ENCODE peak calls at places on chromosomes 5 and 9, in six cellular contexts. C is suprapubic skin, R is HCT116, A is A549, K is sigmoid colon, T is gastrocnemius medialis. P is an unnamed sample. For H3K9me3, the result is how much of the 10 kb centered on the place peaks cover.

GRCh38 chr9:7174884-7175283 is 417.1 kb downstream of the KDM4C start:
- DNase-seq in C (no peak), R (no peak), A (peak), K (no peak), T (no peak), P (no peak)

GRCh38 chr5:132427285-132428146 is 58.0 kb downstream of the SLC22A5 start:
- DNase-seq in C (no peak), R (no peak), A (no peak), K (no peak), T (peak), P (no peak)

GRCh38 chr9:111483419-111483861 is 743 bp downstream of the ECPAS start:
- DNase-seq in C (no peak), R (no peak), A (no peak), K (no peak), T (no peak), P (peak)

GRCh38 chr5:40389591-40389990 is 290.1 kb upstream of the PTGER4 start:
- DNase-seq in C (no peak), R (no peak), A (no peak), K (no peak), T (no peak), P (no peak)

GRCh38 chr9:21967169-21967568 is 27.0 kb downstream of the CDKN2A start:
- DNase-seq in C (no peak), R (no peak), A (no peak), K (no peak), T (no peak), P (no peak)

GRCh38 chr5:33261305-33261704 is 179.5 kb upstream of the TARS1 start:
- DNase-seq in C (no peak), R (no peak), A (no peak), K (no peak), T (no peak), P (no peak)

GRCh38 chr9:99962685-99963261 is 56.3 kb downstream of the STX17 start:
- DNase-seq in C (no peak), R (no peak), A (no peak), K (no peak), T (no peak), P (no peak)

GRCh38 chr9:127161081-127161621 is 38.7 kb upstream of the ANGPTL2 start:
- DNase-seq in C (peak), R (no peak), A (no peak), K (peak), T (no peak), P (no peak)

GRCh38 chr5:73067213-73067612 is 53.2 kb upstream of the TMEM171 start:
- DNase-seq in C (no peak), R (no peak), A (no peak), K (no peak), T (no peak), P (no peak)

GRCh38 chr9:93183663-93184438 is at the start of gene WNK2:
- DNase-seq in C (peak), R (no peak), A (peak), K (no peak), T (no peak), P (no peak)

GRCh38 chr5:166377756-166378155 is 1913.7 kb upstream of the WWC1 start:
- DNase-seq in C (no peak), R (no peak), A (no peak), K (no peak), T (no peak), P (no peak)

GRCh38 chr5:98510111-98510510 is 263.4 kb upstream of the RGMB start:
- DNase-seq in C (no peak), R (no peak), A (no peak), K (no peak), T (no peak), P (no peak)

GRCh38 chr9:35353731-35354365 is 136.1 kb upstream of the RUSC2 start:
- DNase-seq in C (no peak), R (no peak), A (no peak), K (no peak), T (no peak), P (no peak)

DNA sequence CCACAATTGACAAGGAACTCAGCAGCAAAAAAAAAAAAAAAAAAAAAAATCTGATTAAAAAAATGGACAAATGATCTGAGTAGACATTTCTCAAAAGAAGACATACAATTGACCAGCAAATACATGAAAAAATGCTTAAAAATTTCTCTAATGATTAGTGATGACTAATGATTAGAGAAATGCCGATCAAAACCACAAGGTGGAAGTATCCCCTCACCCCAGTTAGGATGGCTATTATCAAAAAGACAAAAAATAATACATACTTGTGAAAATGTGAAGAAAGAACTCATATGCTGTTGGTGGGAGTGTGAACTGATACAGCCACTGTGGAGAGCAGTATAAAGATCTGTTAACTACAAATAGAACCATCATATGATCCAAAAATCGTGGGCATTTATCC is 245.3 kb downstream of the OSTF1 start:
- DNase-seq in C (no peak), R (no peak), A (no peak), K (no peak), T (no peak), P (no peak)
- TF ChIP-seq CTCF in C (no peak), R (peak), A (no peak), K (no peak), T (peak), P (no peak)

GRCh38 chr5:178883815-178884430 is 11.8 kb upstream of the ZFP2 start:
- DNase-seq in C (no peak), R (no peak), A (no peak), K (no peak), T (no peak), P (no peak)
- H3K9me3 ChIP-seq in C (half or more), R (half or more), A (half or more), K (half or more), T (half or more), P (half or more)

GRCh38 chr5:81750308-81751008 is 439 bp downstream of the SSBP2 start:
- DNase-seq in C (no peak), R (no peak), A (no peak), K (no peak), T (no peak), P (no peak)
- TF ChIP-seq POLR2A in C (peak), R (no peak), A (no peak), K (peak), T (no peak), P (no peak)

DNA sequence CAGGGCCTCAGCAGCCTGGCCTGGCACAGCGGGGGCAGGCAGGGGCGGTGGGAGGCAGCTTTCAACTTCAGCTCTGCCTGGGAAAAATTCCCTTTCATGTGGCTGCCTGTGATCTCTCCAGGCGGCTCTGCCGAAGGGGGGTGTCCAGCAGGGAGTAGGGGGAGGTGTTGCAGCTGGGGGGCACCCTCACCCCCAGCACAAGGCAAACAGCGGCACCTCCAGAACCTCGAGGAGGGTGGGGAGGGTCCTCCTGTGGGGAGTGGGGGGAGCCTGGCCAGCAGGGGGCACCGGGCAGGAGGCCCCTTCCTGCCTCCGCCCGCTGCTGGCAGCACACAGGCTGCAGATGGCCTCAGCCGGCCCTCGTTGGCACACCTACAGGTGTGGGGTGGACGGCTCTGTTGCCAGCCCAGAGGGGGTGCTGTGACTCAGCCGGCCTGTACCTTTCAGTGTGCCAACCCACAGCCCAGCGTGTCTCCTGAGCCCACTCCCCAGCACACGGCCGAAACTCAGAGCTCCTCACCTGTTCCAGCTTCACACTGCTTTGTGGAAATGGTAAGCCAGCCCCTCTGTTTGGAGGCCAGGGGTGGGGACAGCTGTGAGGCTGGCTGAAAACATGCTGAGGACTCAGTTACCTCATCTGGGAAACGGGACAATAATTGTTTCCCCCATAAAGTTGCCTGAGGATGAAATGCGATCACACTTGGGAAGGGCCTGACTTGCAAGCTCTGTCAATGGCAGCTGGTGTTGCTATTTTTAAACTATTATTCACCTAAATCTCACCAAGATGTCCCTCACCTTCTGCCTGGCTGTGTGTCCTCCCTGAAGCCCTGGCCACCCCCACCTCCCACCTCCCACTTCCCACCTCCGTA is 37.0 kb downstream of the CXXC5 start:
- DNase-seq in C (no peak), R (no peak), A (no peak), K (no peak), T (peak), P (no peak)
- TF ChIP-seq CTCF in C (no peak), R (peak), A (no peak), K (no peak), T (no peak), P (no peak)

GRCh38 chr5:150904479-150905311 is at the start of gene ZNF300:
- DNase-seq in C (peak), R (no peak), A (peak), K (peak), T (peak), P (peak)
- H3K9me3 ChIP-seq in C (under half), R (under half), A (half or more), K (under half), T (under half), P (half or more)

GRCh38 chr9:37903831-37904646 is at the start of gene SLC25A51:
- DNase-seq in C (peak), R (peak), A (peak), K (peak), T (peak), P (peak)
- TF ChIP-seq POLR2A in C (no peak), R (peak), A (peak), K (peak), T (peak), P (peak)

GRCh38 chr5:150574818-150575537 is 65.5 kb upstream of the SYNPO start:
- DNase-seq in C (peak), R (no peak), A (no peak), K (peak), T (peak), P (no peak)

GRCh38 chr5:150571836-150572235 is 63.9 kb downstream of the NDST1 start:
- DNase-seq in C (no peak), R (no peak), A (no peak), K (no peak), T (no peak), P (no peak)

GRCh38 chr5:150575745-150576448 is 64.6 kb upstream of the SYNPO start:
- DNase-seq in C (peak), R (no peak), A (no peak), K (peak), T (peak), P (no peak)

GRCh38 chr5:150573216-150573615 is 65.3 kb downstream of the NDST1 start:
- DNase-seq in C (peak), R (no peak), A (no peak), K (peak), T (no peak), P (no peak)

GRCh38 chr5:150573867-150574817 is 66.2 kb downstream of the NDST1 start:
- DNase-seq in C (peak), R (no peak), A (no peak), K (peak), T (peak), P (no peak)
- TF ChIP-seq CTCF in C (no peak), R (peak), A (peak), K (no peak), T (no peak), P (peak)

P was measured in esophagus squamous epithelium.